ENCODE peak calls at places on chromosomes 3 and 15, in five cellular contexts. L, K, Q, T and O are unnamed samples.

GRCh38 chr3:133293397-133294107 is 106.3 kb upstream of the BFSP2 start:
- DNase-seq in T (no peak), Q (no peak), K (no peak), L (peak), O (no peak)

GRCh38 chr15:39543651-39544050 is 37.2 kb upstream of the THBS1 start:
- DNase-seq in T (no peak), L (no peak), Q (no peak), K (no peak), O (no peak)

GRCh38 chr3:52248816-52249547 is 3.4 kb downstream of the PPM1M start:
- DNase-seq in T (peak), K (no peak), Q (peak), L (no peak), O (peak)

GRCh38 chr3:100912976-100913375 is 80.2 kb downstream of the ABI3BP start:
- DNase-seq in K (no peak), L (no peak), Q (no peak), T (no peak), O (no peak)

GRCh38 chr3:126262227-126262626 is 81.8 kb upstream of the ALDH1L1 start:
- DNase-seq in L (no peak), Q (no peak), K (no peak), T (no peak), O (no peak)

GRCh38 chr15:78282324-78282723 is 17.1 kb downstream of the SKIC8 start:
- DNase-seq in Q (no peak), T (no peak), K (no peak), L (no peak), O (no peak)

GRCh38 chr3:116446037-116446436 is 750 bp upstream of the LSAMP start:
- DNase-seq in T (no peak), K (no peak), Q (no peak), L (no peak), O (no peak)

GRCh38 chr3:176941674-176942073 is 255.6 kb downstream of the TBL1XR1 start:
- DNase-seq in L (peak), Q (no peak), T (no peak), K (no peak), O (no peak)

GRCh38 chr3:150073031-150073430 is 102.3 kb upstream of the PFN2 start:
- DNase-seq in T (no peak), L (no peak), Q (no peak), K (no peak), O (no peak)

GRCh38 chr15:40192942-40193341 is 32.1 kb downstream of the BUB1B start:
- DNase-seq in Q (no peak), L (peak), K (no peak), T (no peak), O (no peak)

GRCh38 chr3:197292083-197293042 is 6.0 kb downstream of the DLG1 start:
- DNase-seq in Q (no peak), K (no peak), T (no peak), L (no peak), O (no peak)

GRCh38 chr3:12507871-12508281 is 23.6 kb downstream of the TSEN2 start:
- DNase-seq in L (peak), T (no peak), Q (no peak), K (no peak), O (no peak)

GRCh38 chr3:13788522-13789424 is 91.1 kb downstream of the WNT7A start:
- DNase-seq in L (no peak), Q (no peak), T (no peak), K (no peak), O (no peak)

GRCh38 chr3:37765591-37766219 is 96.0 kb upstream of the CTDSPL start:
- DNase-seq in L (peak), T (peak), Q (no peak), K (no peak), O (no peak)

GRCh38 chr15:91127236-91127914 is 27.3 kb downstream of the SV2B start:
- DNase-seq in T (no peak), Q (no peak), L (no peak), K (no peak), O (no peak)

GRCh38 chr3:10964537-10965167 is 27.9 kb upstream of the SLC6A1 start:
- DNase-seq in Q (no peak), L (no peak), T (no peak), K (peak), O (no peak)

GRCh38 chr3:194944526-194944925 is 258.8 kb downstream of the FAM43A start:
- DNase-seq in L (no peak), Q (no peak), K (no peak), T (no peak), O (no peak)

GRCh38 chr3:155179425-155179814 is 99.3 kb downstream of the MME start:
- DNase-seq in K (no peak), L (no peak), Q (no peak), T (no peak), O (no peak)

GRCh38 chr3:129593595-129594339 is 12.7 kb downstream of the PLXND1 start:
- DNase-seq in T (no peak), Q (no peak), L (no peak), K (peak), O (no peak)

GRCh38 chr3:193801094-193801493 is 208.1 kb downstream of the OPA1 start:
- DNase-seq in Q (no peak), K (no peak), T (no peak), L (no peak), O (no peak)

GRCh38 chr3:32780735-32781210 is 37.0 kb upstream of the TRIM71 start:
- DNase-seq in L (peak), T (peak), K (peak), Q (peak), O (peak)

GRCh38 chr3:4720316-4721075 is 227.3 kb downstream of the ITPR1 start:
- DNase-seq in Q (peak), T (peak), L (peak), K (peak), O (peak)

GRCh38 chr3:98573231-98573728 is 20.1 kb downstream of the CPOX start:
- DNase-seq in L (peak), T (no peak), K (no peak), Q (no peak), O (no peak)

GRCh38 chr3:56747150-56747549 is 54.6 kb downstream of the ARHGEF3 start:
- DNase-seq in T (no peak), K (no peak), L (no peak), Q (no peak), O (no peak)

GRCh38 chr3:182631183-182632076 is 161.9 kb upstream of the ATP11B start:
- DNase-seq in Q (no peak), T (no peak), L (no peak), K (no peak), O (no peak)
- TF ChIP-seq CTCF in Q (no peak), T (no peak), L (no peak), K (no peak), O (no peak)

DNA sequence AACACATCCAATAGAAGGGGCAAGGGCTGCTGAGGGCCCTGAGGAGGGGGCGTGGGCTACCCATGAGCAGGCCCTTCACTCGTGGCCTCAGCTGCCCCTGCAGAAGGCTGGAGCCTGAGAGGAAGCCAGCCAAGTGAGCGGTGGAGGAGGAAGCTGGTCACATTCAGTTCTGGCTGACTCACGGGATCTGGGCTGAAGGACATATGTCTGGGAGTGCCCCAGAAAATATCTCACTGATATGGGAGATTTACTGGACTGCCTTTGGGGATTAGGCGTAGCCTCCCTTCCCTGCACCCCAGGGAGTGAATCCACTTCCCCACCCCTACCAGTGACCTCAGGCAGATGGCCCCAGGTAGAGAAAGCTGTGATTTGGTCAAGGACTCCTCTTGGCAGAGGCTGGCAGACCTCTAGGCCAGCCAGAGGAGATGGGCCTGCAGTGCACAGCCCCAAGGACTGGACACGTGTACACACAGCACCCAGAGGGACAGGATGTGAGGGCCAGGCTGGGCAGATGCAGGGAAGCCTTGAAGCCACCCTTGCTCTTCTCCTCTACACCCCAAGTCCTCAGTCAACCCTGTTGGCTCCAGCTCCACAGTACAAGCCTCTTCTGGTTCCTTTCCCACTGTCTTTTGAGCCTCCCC is 14.2 kb upstream of the ANKDD1A start:
- DNase-seq in Q (no peak), L (peak), K (peak), T (peak), O (peak)
- TF ChIP-seq CTCF in Q (no peak), L (no peak), K (no peak), T (no peak), O (no peak)

GRCh38 chr3:21751891-21752290 is 881 bp upstream of the ZNF385D start:
- DNase-seq in T (no peak), K (no peak), Q (no peak), L (no peak), O (no peak)

GRCh38 chr3:21754839-21755238 is 3.8 kb upstream of the ZNF385D start:
- DNase-seq in L (no peak), T (no peak), Q (no peak), K (no peak), O (no peak)

GRCh38 chr3:21750831-21751391 is at the start of gene ZNF385D:
- DNase-seq in L (peak), T (peak), K (no peak), Q (no peak), O (peak)

GRCh38 chr3:21750291-21750690 is 719 bp downstream of the ZNF385D start:
- DNase-seq in T (no peak), Q (no peak), L (peak), K (no peak), O (no peak)

DNA sequence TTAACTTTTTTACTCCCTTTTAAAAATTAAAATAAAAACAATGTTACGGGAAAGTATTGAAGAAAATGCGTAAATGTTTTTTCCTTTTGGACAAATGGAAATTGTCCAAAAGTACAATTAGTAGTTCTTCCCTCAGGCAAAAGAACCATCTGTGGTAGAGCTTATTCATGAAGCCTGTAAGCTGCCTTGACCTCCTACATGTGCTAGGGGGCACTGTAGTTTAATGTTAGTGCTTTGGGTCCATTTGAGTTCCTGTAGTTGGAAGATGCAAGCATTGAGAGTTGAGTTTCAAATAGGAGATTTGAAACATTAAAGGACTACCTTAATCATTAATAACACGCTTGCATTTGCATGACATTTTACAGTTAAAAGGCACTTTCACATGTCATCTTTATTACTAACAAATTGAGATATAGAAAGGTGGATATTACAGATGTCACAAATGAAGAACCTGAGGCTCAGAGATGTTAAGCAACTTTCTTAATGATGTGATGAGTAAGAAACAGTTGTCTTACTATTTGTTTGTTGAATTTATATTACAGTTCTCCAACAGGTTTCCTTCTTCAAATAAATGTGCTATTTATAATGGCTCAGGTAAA is 1.8 kb upstream of the ZNF385D start:
- DNase-seq in T (no peak), Q (no peak), L (peak), K (no peak), O (no peak)
- TF ChIP-seq CTCF in T (peak), Q (no peak), L (peak), K (no peak), O (peak)

GRCh38 chr15:43942157-43942556 is 115.4 kb downstream of the WDR76 start:
- DNase-seq in L (no peak), K (no peak), Q (no peak), T (no peak), O (no peak)

GRCh38 chr15:43941071-43941470 is 114.3 kb downstream of the WDR76 start:
- DNase-seq in K (no peak), T (no peak), L (no peak), Q (no peak), O (no peak)

GRCh38 chr15:43941555-43941954 is 114.8 kb downstream of the WDR76 start:
- DNase-seq in L (no peak), T (no peak), K (peak), Q (no peak), O (no peak)

GRCh38 chr15:43943511-43943910 is 116.7 kb downstream of the WDR76 start:
- DNase-seq in T (no peak), K (no peak), L (peak), Q (no peak), O (no peak)

GRCh38 chr15:43939070-43939469 is 112.3 kb downstream of the WDR76 start:
- DNase-seq in K (peak), L (peak), Q (no peak), T (no peak), O (no peak)
- TF ChIP-seq CTCF in K (peak), L (peak), Q (no peak), T (peak), O (no peak)

DNA sequence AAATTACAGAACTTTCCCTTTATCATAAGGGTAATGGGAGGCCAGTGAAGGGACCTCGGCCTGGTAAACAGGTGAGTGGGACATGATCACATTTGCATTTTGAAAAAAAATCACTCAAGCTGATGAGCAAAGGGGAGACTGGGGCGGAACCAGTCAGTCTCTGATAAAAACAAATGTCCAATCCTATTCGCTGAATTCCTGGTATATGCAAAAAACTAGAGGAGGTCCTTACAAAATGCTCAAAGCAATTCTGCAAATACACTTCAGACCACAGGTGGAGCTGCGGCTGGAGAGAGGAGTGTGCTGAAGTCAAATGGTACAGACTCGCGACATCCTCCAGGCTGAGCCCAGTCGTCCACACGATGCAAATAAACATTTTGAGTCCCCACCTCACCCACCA is 166.7 kb downstream of the FOXP1 start:
- DNase-seq in T (no peak), Q (no peak), L (no peak), K (no peak), O (no peak)
- TF ChIP-seq CTCF in T (no peak), Q (no peak), L (peak), K (no peak), O (no peak)

GRCh38 chr15:28901987-28902745 is 16.4 kb downstream of the APBA2 start:
- DNase-seq in L (no peak), Q (no peak), T (no peak), K (no peak), O (no peak)

GRCh38 chr15:28904023-28904422 is 18.2 kb downstream of the APBA2 start:
- DNase-seq in Q (no peak), K (no peak), L (no peak), T (no peak), O (no peak)

GRCh38 chr15:28902856-28903255 is 17.1 kb downstream of the APBA2 start:
- DNase-seq in T (no peak), L (no peak), Q (no peak), K (no peak), O (no peak)

GRCh38 chr15:28903555-28903954 is 17.8 kb downstream of the APBA2 start:
- DNase-seq in L (no peak), Q (no peak), T (no peak), K (no peak), O (no peak)

GRCh38 chr15:28904541-28905303 is 18.9 kb downstream of the APBA2 start:
- DNase-seq in T (no peak), L (no peak), Q (no peak), K (no peak), O (no peak)
- TF ChIP-seq CTCF in T (no peak), L (no peak), Q (no peak), K (no peak), O (no peak)

DNA sequence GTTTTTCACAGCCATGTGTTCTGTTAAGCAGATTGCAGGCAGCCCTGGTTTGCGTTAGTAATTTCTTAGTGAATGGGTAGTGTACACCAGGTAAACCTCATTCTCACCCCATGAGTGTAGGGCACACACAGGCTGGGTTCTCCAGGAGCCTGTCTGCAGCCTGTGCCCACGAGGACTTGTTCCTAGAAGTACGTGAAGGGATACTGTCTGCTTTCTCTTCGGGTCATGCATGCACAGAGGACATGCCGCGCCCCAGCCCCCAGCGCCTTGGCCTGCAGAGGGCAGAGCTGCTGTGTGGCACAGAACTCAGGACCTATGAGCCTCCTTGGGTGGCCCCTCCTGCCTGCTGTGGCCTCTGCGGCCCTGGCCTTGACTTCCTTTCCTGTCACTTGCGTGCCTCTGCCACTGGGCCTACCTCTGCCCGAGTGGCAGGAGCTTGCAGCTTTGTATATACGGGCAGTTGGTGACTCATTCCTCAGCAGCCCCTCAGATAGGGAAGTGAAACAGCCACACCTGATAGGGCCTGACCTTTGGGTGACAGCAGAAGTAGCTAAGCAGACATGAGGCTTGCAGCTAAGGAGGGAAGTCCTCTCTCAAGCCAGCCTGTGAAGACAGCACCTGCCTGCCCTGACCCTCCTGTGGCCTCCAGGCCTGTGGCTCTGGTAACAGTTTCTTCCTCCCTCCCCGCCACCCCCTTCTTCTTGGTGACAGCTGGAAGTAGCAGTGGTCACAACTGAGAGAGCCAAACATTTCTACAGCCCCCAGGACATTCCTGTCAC is 19.5 kb downstream of the PPCDC start:
- DNase-seq in L (peak), Q (peak), K (peak), T (peak), O (peak)
- TF ChIP-seq CTCF in L (peak), Q (peak), K (peak), T (peak), O (peak)

GRCh38 chr15:67906382-67906781 is 66.5 kb upstream of the RNU6-1 start:
- DNase-seq in K (no peak), T (no peak), Q (no peak), L (no peak), O (no peak)
- TF ChIP-seq CTCF in K (no peak), T (peak), Q (no peak), L (peak), O (no peak)

GRCh38 chr3:34106879-34107278 is 308.4 kb downstream of the PDCD6IP start:
- DNase-seq in Q (no peak), K (peak), T (no peak), L (peak), O (no peak)
- TF ChIP-seq CTCF in Q (no peak), K (peak), T (peak), L (peak), O (no peak)